ENCODE peak calls at places on chromosomes 5 and 9, in six cellular contexts. One of them, this sample, is unnamed.

GRCh38 chr5:72166070-72166979 is 59.0 kb downstream of the MAP1B start:
- DNase-seq in stimulated activated CD8-positive, alpha-beta memory T cell treated with anti-CD3 and anti-CD28 coated beads, Interleukin-2, amount 100 ng/mL, for 1 hour: no peak
- DNase-seq in GM20000: no peak
- DNase-seq in DMS153: peak
- DNase-seq in H1: peak
- DNase-seq in fibroblast of lung: peak
- DNase-seq in this sample: no peak

GRCh38 chr5:97536683-97537082 is 353.6 kb upstream of the RIOK2 start:
- DNase-seq in stimulated activated CD8-positive, alpha-beta memory T cell treated with anti-CD3 and anti-CD28 coated beads, Interleukin-2, amount 100 ng/mL, for 1 hour: no peak
- DNase-seq in GM20000: no peak
- DNase-seq in DMS153: no peak
- DNase-seq in H1: no peak
- DNase-seq in fibroblast of lung: no peak
- DNase-seq in this sample: no peak

GRCh38 chr5:135323701-135324132 is 75.3 kb downstream of the MACROH2A1 start:
- DNase-seq in stimulated activated CD8-positive, alpha-beta memory T cell treated with anti-CD3 and anti-CD28 coated beads, Interleukin-2, amount 100 ng/mL, for 1 hour: no peak
- DNase-seq in GM20000: no peak
- DNase-seq in DMS153: no peak
- DNase-seq in H1: no peak
- DNase-seq in fibroblast of lung: no peak
- DNase-seq in this sample: no peak

GRCh38 chr9:114721491-114722362 is 39.7 kb upstream of the TEX48 start:
- DNase-seq in stimulated activated CD8-positive, alpha-beta memory T cell treated with anti-CD3 and anti-CD28 coated beads, Interleukin-2, amount 100 ng/mL, for 1 hour: no peak
- DNase-seq in GM20000: no peak
- DNase-seq in DMS153: peak
- DNase-seq in H1: no peak
- DNase-seq in fibroblast of lung: no peak
- DNase-seq in this sample: no peak

GRCh38 chr5:6900828-6901227 is 187.6 kb downstream of the TENT4A start:
- DNase-seq in stimulated activated CD8-positive, alpha-beta memory T cell treated with anti-CD3 and anti-CD28 coated beads, Interleukin-2, amount 100 ng/mL, for 1 hour: no peak
- DNase-seq in GM20000: no peak
- DNase-seq in DMS153: peak
- DNase-seq in H1: no peak
- DNase-seq in fibroblast of lung: no peak
- DNase-seq in this sample: no peak

GRCh38 chr9:37902804-37903580 is 935 bp downstream of the SLC25A51 start:
- DNase-seq in stimulated activated CD8-positive, alpha-beta memory T cell treated with anti-CD3 and anti-CD28 coated beads, Interleukin-2, amount 100 ng/mL, for 1 hour: no peak
- DNase-seq in GM20000: peak
- DNase-seq in DMS153: no peak
- DNase-seq in H1: no peak
- DNase-seq in fibroblast of lung: peak
- DNase-seq in this sample: no peak

GRCh38 chr9:89751081-89751855 is 146.5 kb downstream of the GADD45G start:
- DNase-seq in stimulated activated CD8-positive, alpha-beta memory T cell treated with anti-CD3 and anti-CD28 coated beads, Interleukin-2, amount 100 ng/mL, for 1 hour: no peak
- DNase-seq in GM20000: no peak
- DNase-seq in DMS153: no peak
- DNase-seq in H1: no peak
- DNase-seq in fibroblast of lung: no peak
- DNase-seq in this sample: no peak

GRCh38 chr9:114929166-114929565 is 1.2 kb downstream of the TNFSF8 start:
- DNase-seq in stimulated activated CD8-positive, alpha-beta memory T cell treated with anti-CD3 and anti-CD28 coated beads, Interleukin-2, amount 100 ng/mL, for 1 hour: no peak
- DNase-seq in GM20000: no peak
- DNase-seq in DMS153: no peak
- DNase-seq in H1: no peak
- DNase-seq in fibroblast of lung: no peak
- DNase-seq in this sample: no peak

GRCh38 chr9:87063246-87063645 is 115.9 kb upstream of the GAS1 start:
- DNase-seq in stimulated activated CD8-positive, alpha-beta memory T cell treated with anti-CD3 and anti-CD28 coated beads, Interleukin-2, amount 100 ng/mL, for 1 hour: no peak
- DNase-seq in GM20000: no peak
- DNase-seq in DMS153: no peak
- DNase-seq in H1: no peak
- DNase-seq in fibroblast of lung: peak
- DNase-seq in this sample: no peak

GRCh38 chr9:129208191-129209091 is 30.4 kb upstream of the IER5L start:
- DNase-seq in stimulated activated CD8-positive, alpha-beta memory T cell treated with anti-CD3 and anti-CD28 coated beads, Interleukin-2, amount 100 ng/mL, for 1 hour: peak
- DNase-seq in GM20000: no peak
- DNase-seq in DMS153: peak
- DNase-seq in H1: peak
- DNase-seq in fibroblast of lung: no peak
- DNase-seq in this sample: no peak

GRCh38 chr5:4859489-4860211 is 280.5 kb upstream of the ADAMTS16 start:
- DNase-seq in stimulated activated CD8-positive, alpha-beta memory T cell treated with anti-CD3 and anti-CD28 coated beads, Interleukin-2, amount 100 ng/mL, for 1 hour: no peak
- DNase-seq in GM20000: no peak
- DNase-seq in DMS153: no peak
- DNase-seq in H1: no peak
- DNase-seq in fibroblast of lung: no peak
- DNase-seq in this sample: no peak

GRCh38 chr9:135379540-135380267 is 99.9 kb upstream of the PPP1R26 start:
- DNase-seq in stimulated activated CD8-positive, alpha-beta memory T cell treated with anti-CD3 and anti-CD28 coated beads, Interleukin-2, amount 100 ng/mL, for 1 hour: no peak
- DNase-seq in GM20000: no peak
- DNase-seq in DMS153: no peak
- DNase-seq in H1: no peak
- DNase-seq in fibroblast of lung: no peak
- DNase-seq in this sample: no peak

GRCh38 chr5:1708592-1709141 is 91.0 kb downstream of the MRPL36 start:
- DNase-seq in stimulated activated CD8-positive, alpha-beta memory T cell treated with anti-CD3 and anti-CD28 coated beads, Interleukin-2, amount 100 ng/mL, for 1 hour: no peak
- DNase-seq in GM20000: no peak
- DNase-seq in DMS153: no peak
- DNase-seq in H1: peak
- DNase-seq in fibroblast of lung: no peak
- DNase-seq in this sample: no peak

GRCh38 chr9:78273761-78274160 is 23.2 kb upstream of the PSAT1 start:
- DNase-seq in stimulated activated CD8-positive, alpha-beta memory T cell treated with anti-CD3 and anti-CD28 coated beads, Interleukin-2, amount 100 ng/mL, for 1 hour: no peak
- DNase-seq in GM20000: no peak
- DNase-seq in DMS153: no peak
- DNase-seq in H1: no peak
- DNase-seq in fibroblast of lung: peak
- DNase-seq in this sample: no peak

GRCh38 chr9:131608469-131609115 is 63.3 kb downstream of the PRRT1B start:
- DNase-seq in stimulated activated CD8-positive, alpha-beta memory T cell treated with anti-CD3 and anti-CD28 coated beads, Interleukin-2, amount 100 ng/mL, for 1 hour: no peak
- DNase-seq in GM20000: no peak
- DNase-seq in DMS153: no peak
- DNase-seq in H1: peak
- DNase-seq in fibroblast of lung: peak
- DNase-seq in this sample: no peak

GRCh38 chr5:95620870-95621838 is 1.3 kb downstream of the GPR150 start:
- DNase-seq in stimulated activated CD8-positive, alpha-beta memory T cell treated with anti-CD3 and anti-CD28 coated beads, Interleukin-2, amount 100 ng/mL, for 1 hour: no peak
- DNase-seq in GM20000: peak
- DNase-seq in DMS153: no peak
- DNase-seq in H1: peak
- DNase-seq in fibroblast of lung: peak
- DNase-seq in this sample: no peak

GRCh38 chr5:5980601-5981000 is 397.7 kb downstream of the MED10 start:
- DNase-seq in stimulated activated CD8-positive, alpha-beta memory T cell treated with anti-CD3 and anti-CD28 coated beads, Interleukin-2, amount 100 ng/mL, for 1 hour: no peak
- DNase-seq in GM20000: no peak
- DNase-seq in DMS153: no peak
- DNase-seq in H1: no peak
- DNase-seq in fibroblast of lung: no peak
- DNase-seq in this sample: no peak

GRCh38 chr9:106287108-106287631 is 575.8 kb upstream of the ZNF462 start:
- DNase-seq in stimulated activated CD8-positive, alpha-beta memory T cell treated with anti-CD3 and anti-CD28 coated beads, Interleukin-2, amount 100 ng/mL, for 1 hour: no peak
- DNase-seq in GM20000: no peak
- DNase-seq in DMS153: no peak
- DNase-seq in H1: no peak
- DNase-seq in fibroblast of lung: peak
- DNase-seq in this sample: no peak

GRCh38 chr9:114316605-114317230 is 6.2 kb upstream of the ORM1 start:
- DNase-seq in stimulated activated CD8-positive, alpha-beta memory T cell treated with anti-CD3 and anti-CD28 coated beads, Interleukin-2, amount 100 ng/mL, for 1 hour: no peak
- DNase-seq in GM20000: no peak
- DNase-seq in DMS153: no peak
- DNase-seq in H1: peak
- DNase-seq in fibroblast of lung: peak
- DNase-seq in this sample: no peak

GRCh38 chr9:16289639-16290038 is 580.8 kb downstream of the BNC2 start:
- DNase-seq in stimulated activated CD8-positive, alpha-beta memory T cell treated with anti-CD3 and anti-CD28 coated beads, Interleukin-2, amount 100 ng/mL, for 1 hour: no peak
- DNase-seq in GM20000: no peak
- DNase-seq in DMS153: no peak
- DNase-seq in H1: no peak
- DNase-seq in fibroblast of lung: no peak
- DNase-seq in this sample: no peak

GRCh38 chr5:172664018-172664417 is 23.0 kb downstream of the NEURL1B start:
- DNase-seq in stimulated activated CD8-positive, alpha-beta memory T cell treated with anti-CD3 and anti-CD28 coated beads, Interleukin-2, amount 100 ng/mL, for 1 hour: no peak
- DNase-seq in GM20000: no peak
- DNase-seq in DMS153: no peak
- DNase-seq in H1: no peak
- DNase-seq in fibroblast of lung: no peak
- DNase-seq in this sample: no peak

GRCh38 chr9:129586647-129587046 is 34.3 kb downstream of the C9orf50 start:
- DNase-seq in stimulated activated CD8-positive, alpha-beta memory T cell treated with anti-CD3 and anti-CD28 coated beads, Interleukin-2, amount 100 ng/mL, for 1 hour: no peak
- DNase-seq in GM20000: no peak
- DNase-seq in DMS153: no peak
- DNase-seq in H1: no peak
- DNase-seq in fibroblast of lung: no peak
- DNase-seq in this sample: no peak

GRCh38 chr5:97534166-97534565 is 351.1 kb upstream of the RIOK2 start:
- DNase-seq in stimulated activated CD8-positive, alpha-beta memory T cell treated with anti-CD3 and anti-CD28 coated beads, Interleukin-2, amount 100 ng/mL, for 1 hour: no peak
- DNase-seq in GM20000: peak
- DNase-seq in DMS153: no peak
- DNase-seq in H1: no peak
- DNase-seq in fibroblast of lung: peak
- DNase-seq in this sample: peak

GRCh38 chr9:20379804-20380225 is 242.5 kb downstream of the MLLT3 start:
- DNase-seq in stimulated activated CD8-positive, alpha-beta memory T cell treated with anti-CD3 and anti-CD28 coated beads, Interleukin-2, amount 100 ng/mL, for 1 hour: no peak
- DNase-seq in GM20000: no peak
- DNase-seq in DMS153: no peak
- DNase-seq in H1: no peak
- DNase-seq in fibroblast of lung: no peak
- DNase-seq in this sample: no peak

GRCh38 chr9:87011551-87011950 is 64.2 kb upstream of the GAS1 start:
- DNase-seq in stimulated activated CD8-positive, alpha-beta memory T cell treated with anti-CD3 and anti-CD28 coated beads, Interleukin-2, amount 100 ng/mL, for 1 hour: no peak
- DNase-seq in GM20000: no peak
- DNase-seq in DMS153: no peak
- DNase-seq in H1: no peak
- DNase-seq in fibroblast of lung: no peak
- DNase-seq in this sample: no peak

GRCh38 chr9:72005451-72005850 is 55.0 kb downstream of the C9orf57 start:
- DNase-seq in stimulated activated CD8-positive, alpha-beta memory T cell treated with anti-CD3 and anti-CD28 coated beads, Interleukin-2, amount 100 ng/mL, for 1 hour: no peak
- DNase-seq in GM20000: no peak
- DNase-seq in DMS153: no peak
- DNase-seq in H1: no peak
- DNase-seq in fibroblast of lung: no peak
- DNase-seq in this sample: no peak

GRCh38 chr9:94827584-94828304 is 101.2 kb downstream of the AOPEP start:
- DNase-seq in stimulated activated CD8-positive, alpha-beta memory T cell treated with anti-CD3 and anti-CD28 coated beads, Interleukin-2, amount 100 ng/mL, for 1 hour: no peak
- DNase-seq in GM20000: no peak
- DNase-seq in DMS153: no peak
- DNase-seq in H1: peak
- DNase-seq in fibroblast of lung: peak
- DNase-seq in this sample: no peak

GRCh38 chr9:84597131-84597530 is 72.4 kb upstream of the NTRK2 start:
- DNase-seq in stimulated activated CD8-positive, alpha-beta memory T cell treated with anti-CD3 and anti-CD28 coated beads, Interleukin-2, amount 100 ng/mL, for 1 hour: no peak
- DNase-seq in GM20000: peak
- DNase-seq in DMS153: no peak
- DNase-seq in H1: no peak
- DNase-seq in fibroblast of lung: no peak
- DNase-seq in this sample: peak

GRCh38 chr5:123943136-123943535 is 431.2 kb downstream of the CSNK1G3 start:
- DNase-seq in stimulated activated CD8-positive, alpha-beta memory T cell treated with anti-CD3 and anti-CD28 coated beads, Interleukin-2, amount 100 ng/mL, for 1 hour: no peak
- DNase-seq in GM20000: no peak
- DNase-seq in DMS153: no peak
- DNase-seq in H1: no peak
- DNase-seq in fibroblast of lung: no peak
- DNase-seq in this sample: no peak

GRCh38 chr9:16721972-16722371 is 148.5 kb downstream of the BNC2 start:
- DNase-seq in stimulated activated CD8-positive, alpha-beta memory T cell treated with anti-CD3 and anti-CD28 coated beads, Interleukin-2, amount 100 ng/mL, for 1 hour: no peak
- DNase-seq in GM20000: no peak
- DNase-seq in DMS153: no peak
- DNase-seq in H1: no peak
- DNase-seq in fibroblast of lung: peak
- DNase-seq in this sample: no peak

GRCh38 chr5:11491658-11492057 is 412.6 kb downstream of the CTNND2 start:
- DNase-seq in stimulated activated CD8-positive, alpha-beta memory T cell treated with anti-CD3 and anti-CD28 coated beads, Interleukin-2, amount 100 ng/mL, for 1 hour: no peak
- DNase-seq in GM20000: no peak
- DNase-seq in DMS153: no peak
- DNase-seq in H1: no peak
- DNase-seq in fibroblast of lung: no peak
- DNase-seq in this sample: no peak

GRCh38 chr5:62473209-62473608 is 60.6 kb downstream of the IPO11 start:
- DNase-seq in stimulated activated CD8-positive, alpha-beta memory T cell treated with anti-CD3 and anti-CD28 coated beads, Interleukin-2, amount 100 ng/mL, for 1 hour: no peak
- DNase-seq in GM20000: no peak
- DNase-seq in DMS153: no peak
- DNase-seq in H1: no peak
- DNase-seq in fibroblast of lung: peak
- DNase-seq in this sample: no peak

GRCh38 chr5:151156732-151157402 is 712 bp downstream of the ANXA6 start:
- DNase-seq in stimulated activated CD8-positive, alpha-beta memory T cell treated with anti-CD3 and anti-CD28 coated beads, Interleukin-2, amount 100 ng/mL, for 1 hour: no peak
- DNase-seq in GM20000: peak
- DNase-seq in DMS153: no peak
- DNase-seq in H1: peak
- DNase-seq in fibroblast of lung: peak
- DNase-seq in this sample: no peak

GRCh38 chr9:97059661-97060060 is 20.7 kb upstream of the CTSV start:
- DNase-seq in stimulated activated CD8-positive, alpha-beta memory T cell treated with anti-CD3 and anti-CD28 coated beads, Interleukin-2, amount 100 ng/mL, for 1 hour: no peak
- DNase-seq in GM20000: no peak
- DNase-seq in DMS153: no peak
- DNase-seq in H1: no peak
- DNase-seq in fibroblast of lung: no peak
- DNase-seq in this sample: no peak

GRCh38 chr5:157494178-157494830 is 34.3 kb downstream of the NIPAL4 start:
- DNase-seq in stimulated activated CD8-positive, alpha-beta memory T cell treated with anti-CD3 and anti-CD28 coated beads, Interleukin-2, amount 100 ng/mL, for 1 hour: no peak
- DNase-seq in GM20000: peak
- DNase-seq in DMS153: no peak
- DNase-seq in H1: no peak
- DNase-seq in fibroblast of lung: no peak
- DNase-seq in this sample: no peak

GRCh38 chr5:71884926-71885325 is 165.9 kb downstream of the CARTPT start:
- DNase-seq in stimulated activated CD8-positive, alpha-beta memory T cell treated with anti-CD3 and anti-CD28 coated beads, Interleukin-2, amount 100 ng/mL, for 1 hour: no peak
- DNase-seq in GM20000: no peak
- DNase-seq in DMS153: no peak
- DNase-seq in H1: no peak
- DNase-seq in fibroblast of lung: no peak
- DNase-seq in this sample: no peak

GRCh38 chr5:77155179-77155839 is 55.2 kb upstream of the PDE8B start:
- DNase-seq in stimulated activated CD8-positive, alpha-beta memory T cell treated with anti-CD3 and anti-CD28 coated beads, Interleukin-2, amount 100 ng/mL, for 1 hour: no peak
- DNase-seq in GM20000: no peak
- DNase-seq in DMS153: no peak
- DNase-seq in H1: no peak
- DNase-seq in fibroblast of lung: no peak
- DNase-seq in this sample: no peak

This sample was measured in SIG-M5.